ENCODE peak calls at places on chromosomes 12 and 14, in seven cellular contexts. Q is fibroblast of the aortic adventitia; K is cardiac fibroblast; E is mesendoderm; R is naive thymus-derived CD4-positive, alpha-beta T cell; X is body of pancreas; L is heart left ventricle. P is an unnamed sample.

GRCh38 chr14:78690836-78691235 is 520.7 kb downstream of the NRXN3 start:
- DNase-seq in Q (peak), K (peak), E (no peak), R (no peak), X (no peak), L (no peak), P (no peak)

GRCh38 chr14:77376380-77376770 is 519 bp downstream of the TMED8 start:
- DNase-seq in Q (peak), K (peak), E (peak), R (no peak), X (peak), L (peak), P (peak)

GRCh38 chr12:120977531-120978295 is 630 bp upstream of the HNF1A start:
- DNase-seq in Q (no peak), K (no peak), E (no peak), R (no peak), X (no peak), L (no peak), P (no peak)

GRCh38 chr14:52043690-52044089 is 25.2 kb downstream of the NID2 start:
- DNase-seq in Q (no peak), K (peak), E (peak), R (no peak), X (peak), L (no peak), P (peak)

GRCh38 chr12:62799126-62799736 is 135.7 kb downstream of the PPM1H start:
- DNase-seq in Q (peak), K (peak), E (peak), R (peak), X (peak), L (peak), P (peak)

GRCh38 chr14:50060871-50061663 is 55.3 kb downstream of the VCPKMT start:
- DNase-seq in Q (peak), K (peak), E (peak), R (no peak), X (peak), L (peak), P (peak)

GRCh38 chr12:28622416-28622815 is 432.2 kb downstream of the CCDC91 start:
- DNase-seq in Q (peak), K (peak), E (peak), R (no peak), X (no peak), L (no peak), P (no peak)

GRCh38 chr14:62002636-62003035 is 240.4 kb downstream of the SNAPC1 start:
- DNase-seq in Q (no peak), K (no peak), E (no peak), R (no peak), X (no peak), L (no peak), P (no peak)

GRCh38 chr14:30369531-30370180 is 189.3 kb upstream of the G2E3 start:
- DNase-seq in Q (no peak), K (no peak), E (no peak), R (no peak), X (no peak), L (no peak), P (no peak)

GRCh38 chr12:71846322-71846940 is 6.9 kb downstream of the TBC1D15 start:
- DNase-seq in Q (peak), K (peak), E (peak), R (peak), X (no peak), L (no peak), P (no peak)
- H3K4me3 ChIP-seq in Q (no peak), K (no peak), E (no peak), R (no peak), X (no peak), L (no peak), P (no peak)

GRCh38 chr12:117352883-117353282 is 8.5 kb downstream of the NOS1 start:
- DNase-seq in Q (no peak), K (no peak), E (no peak), R (no peak), X (no peak), L (no peak), P (no peak)
- H3K4me3 ChIP-seq in Q (no peak), K (no peak), E (no peak), R (no peak), X (no peak), L (no peak), P (no peak)

GRCh38 chr12:68814490-68815231 is 6.7 kb downstream of the MDM2 start:
- DNase-seq in Q (no peak), K (no peak), E (no peak), R (no peak), X (no peak), L (no peak), P (no peak)

GRCh38 chr12:68815232-68815927 is 7.4 kb downstream of the MDM2 start:
- DNase-seq in Q (no peak), K (no peak), E (no peak), R (no peak), X (no peak), L (no peak), P (no peak)

GRCh38 chr12:68809190-68810026 is 1.4 kb downstream of the MDM2 start:
- DNase-seq in Q (peak), K (no peak), E (no peak), R (no peak), X (no peak), L (no peak), P (no peak)

GRCh38 chr12:68813242-68813593 is 5.2 kb downstream of the MDM2 start:
- DNase-seq in Q (no peak), K (no peak), E (no peak), R (no peak), X (no peak), L (no peak), P (no peak)

GRCh38 chr12:68812553-68813241 is 4.7 kb downstream of the MDM2 start:
- DNase-seq in Q (no peak), K (no peak), E (peak), R (no peak), X (no peak), L (no peak), P (no peak)
- H3K4me3 ChIP-seq in Q (peak), K (peak), E (no peak), R (no peak), X (no peak), L (no peak), P (no peak)

GRCh38 chr12:40834321-40834720 is 142.1 kb downstream of the CNTN1 start:
- DNase-seq in Q (no peak), K (no peak), E (no peak), R (no peak), X (no peak), L (no peak), P (no peak)
- H3K4me3 ChIP-seq in Q (no peak), K (no peak), E (no peak), R (no peak), X (no peak), L (no peak), P (no peak)